ENCODE peak calls at places on chromosomes 5 and 9, in six cellular contexts. One of them, this sample, is unnamed. For H3K4me1, the result is how much of the 10 kb centered on the place peaks cover.

GRCh38 chr9:129656795-129657390 is 8.6 kb upstream of the PRRX2 start:
- DNase-seq in left ventricle myocardium inferior: no peak
- DNase-seq in heart left ventricle: no peak
- DNase-seq in PC-3: peak
- DNase-seq in CD8-positive, alpha-beta memory T cell: no peak
- DNase-seq in right cardiac atrium: no peak
- DNase-seq in this sample: no peak

GRCh38 chr5:14716755-14717752 is 52.5 kb downstream of the OTULIN start:
- DNase-seq in heart left ventricle: no peak
- DNase-seq in CD8-positive, alpha-beta memory T cell: no peak
- DNase-seq in left ventricle myocardium inferior: no peak
- DNase-seq in PC-3: no peak
- DNase-seq in right cardiac atrium: no peak
- DNase-seq in this sample: no peak

GRCh38 chr9:2336055-2336454 is 285.5 kb upstream of the VLDLR start:
- DNase-seq in PC-3: no peak
- DNase-seq in CD8-positive, alpha-beta memory T cell: no peak
- DNase-seq in right cardiac atrium: no peak
- DNase-seq in heart left ventricle: no peak
- DNase-seq in left ventricle myocardium inferior: no peak
- DNase-seq in this sample: no peak

GRCh38 chr9:110099236-110099741 is 108.7 kb downstream of the C9orf152 start:
- DNase-seq in heart left ventricle: no peak
- DNase-seq in right cardiac atrium: peak
- DNase-seq in left ventricle myocardium inferior: no peak
- DNase-seq in CD8-positive, alpha-beta memory T cell: no peak
- DNase-seq in PC-3: peak
- DNase-seq in this sample: no peak

GRCh38 chr9:20570086-20570485 is 52.2 kb downstream of the MLLT3 start:
- DNase-seq in heart left ventricle: no peak
- DNase-seq in CD8-positive, alpha-beta memory T cell: no peak
- DNase-seq in right cardiac atrium: no peak
- DNase-seq in left ventricle myocardium inferior: no peak
- DNase-seq in PC-3: peak
- DNase-seq in this sample: no peak

GRCh38 chr9:96512240-96512639 is 62.3 kb downstream of the HABP4 start:
- DNase-seq in PC-3: no peak
- DNase-seq in left ventricle myocardium inferior: no peak
- DNase-seq in right cardiac atrium: no peak
- DNase-seq in CD8-positive, alpha-beta memory T cell: no peak
- DNase-seq in heart left ventricle: no peak
- DNase-seq in this sample: no peak

GRCh38 chr5:169195601-169196000 is 105.3 kb downstream of the SLIT3 start:
- DNase-seq in left ventricle myocardium inferior: no peak
- DNase-seq in heart left ventricle: no peak
- DNase-seq in right cardiac atrium: no peak
- DNase-seq in PC-3: no peak
- DNase-seq in CD8-positive, alpha-beta memory T cell: no peak
- DNase-seq in this sample: no peak

GRCh38 chr5:175653763-175654162 is 4.1 kb upstream of the HRH2 start:
- DNase-seq in right cardiac atrium: no peak
- DNase-seq in heart left ventricle: no peak
- DNase-seq in left ventricle myocardium inferior: no peak
- DNase-seq in CD8-positive, alpha-beta memory T cell: no peak
- DNase-seq in PC-3: no peak
- DNase-seq in this sample: no peak

GRCh38 chr9:117413346-117414219 is 1.3 kb downstream of the ASTN2 start:
- DNase-seq in right cardiac atrium: peak
- DNase-seq in heart left ventricle: no peak
- DNase-seq in left ventricle myocardium inferior: no peak
- DNase-seq in CD8-positive, alpha-beta memory T cell: no peak
- DNase-seq in PC-3: no peak
- DNase-seq in this sample: no peak

GRCh38 chr5:20113031-20113685 is 125.2 kb upstream of the CDH18 start:
- DNase-seq in PC-3: no peak
- DNase-seq in left ventricle myocardium inferior: no peak
- DNase-seq in right cardiac atrium: no peak
- DNase-seq in CD8-positive, alpha-beta memory T cell: no peak
- DNase-seq in heart left ventricle: no peak
- DNase-seq in this sample: no peak

GRCh38 chr9:86730165-86730928 is 217.0 kb downstream of the GAS1 start:
- DNase-seq in right cardiac atrium: no peak
- DNase-seq in CD8-positive, alpha-beta memory T cell: no peak
- DNase-seq in PC-3: no peak
- DNase-seq in left ventricle myocardium inferior: no peak
- DNase-seq in heart left ventricle: no peak
- DNase-seq in this sample: no peak

GRCh38 chr5:103918668-103919367 is 356.2 kb upstream of the NUDT12 start:
- DNase-seq in left ventricle myocardium inferior: no peak
- DNase-seq in CD8-positive, alpha-beta memory T cell: no peak
- DNase-seq in PC-3: no peak
- DNase-seq in right cardiac atrium: no peak
- DNase-seq in heart left ventricle: no peak
- DNase-seq in this sample: no peak

GRCh38 chr9:129164246-129164930 is 13.7 kb downstream of the IER5L start:
- DNase-seq in PC-3: no peak
- DNase-seq in right cardiac atrium: peak
- DNase-seq in CD8-positive, alpha-beta memory T cell: no peak
- DNase-seq in left ventricle myocardium inferior: no peak
- DNase-seq in heart left ventricle: peak
- DNase-seq in this sample: no peak

GRCh38 chr5:111069839-111070238 is 1.7 kb upstream of the TSLP start:
- DNase-seq in left ventricle myocardium inferior: no peak
- DNase-seq in right cardiac atrium: no peak
- DNase-seq in CD8-positive, alpha-beta memory T cell: no peak
- DNase-seq in heart left ventricle: no peak
- DNase-seq in PC-3: no peak
- DNase-seq in this sample: no peak

GRCh38 chr5:1515311-1515920 is 8.3 kb downstream of the LPCAT1 start:
- DNase-seq in CD8-positive, alpha-beta memory T cell: no peak
- DNase-seq in PC-3: no peak
- DNase-seq in heart left ventricle: peak
- DNase-seq in left ventricle myocardium inferior: peak
- DNase-seq in right cardiac atrium: peak
- DNase-seq in this sample: no peak

GRCh38 chr5:35197351-35197750 is 32.9 kb downstream of the PRLR start:
- DNase-seq in left ventricle myocardium inferior: no peak
- DNase-seq in heart left ventricle: no peak
- DNase-seq in PC-3: no peak
- DNase-seq in right cardiac atrium: no peak
- DNase-seq in CD8-positive, alpha-beta memory T cell: no peak
- DNase-seq in this sample: no peak

GRCh38 chr5:151155149-151155776 is 2.3 kb downstream of the ANXA6 start:
- DNase-seq in right cardiac atrium: no peak
- DNase-seq in heart left ventricle: no peak
- DNase-seq in PC-3: no peak
- DNase-seq in left ventricle myocardium inferior: no peak
- DNase-seq in CD8-positive, alpha-beta memory T cell: peak
- DNase-seq in this sample: peak

GRCh38 chr9:111599092-111599947 is at the start of gene PTGR1:
- DNase-seq in right cardiac atrium: peak
- DNase-seq in heart left ventricle: peak
- DNase-seq in CD8-positive, alpha-beta memory T cell: peak
- DNase-seq in PC-3: peak
- DNase-seq in left ventricle myocardium inferior: peak
- DNase-seq in this sample: peak

GRCh38 chr5:154285661-154286408 is 95.3 kb downstream of the GALNT10 start:
- DNase-seq in CD8-positive, alpha-beta memory T cell: no peak
- DNase-seq in right cardiac atrium: no peak
- DNase-seq in heart left ventricle: no peak
- DNase-seq in PC-3: peak
- DNase-seq in left ventricle myocardium inferior: no peak
- DNase-seq in this sample: no peak

GRCh38 chr9:2662496-2662895 is 40.9 kb downstream of the VLDLR start:
- DNase-seq in CD8-positive, alpha-beta memory T cell: no peak
- DNase-seq in right cardiac atrium: no peak
- DNase-seq in PC-3: peak
- DNase-seq in left ventricle myocardium inferior: no peak
- DNase-seq in heart left ventricle: no peak
- DNase-seq in this sample: no peak

GRCh38 chr9:18238254-18238653 is 235.7 kb upstream of the ADAMTSL1 start:
- DNase-seq in CD8-positive, alpha-beta memory T cell: no peak
- DNase-seq in heart left ventricle: no peak
- DNase-seq in right cardiac atrium: no peak
- DNase-seq in PC-3: peak
- DNase-seq in left ventricle myocardium inferior: no peak
- DNase-seq in this sample: no peak

GRCh38 chr5:1663186-1663585 is 136.5 kb downstream of the MRPL36 start:
- DNase-seq in left ventricle myocardium inferior: peak
- DNase-seq in CD8-positive, alpha-beta memory T cell: no peak
- DNase-seq in heart left ventricle: no peak
- DNase-seq in PC-3: no peak
- DNase-seq in right cardiac atrium: no peak
- DNase-seq in this sample: no peak

GRCh38 chr5:10434392-10434791 is 7.3 kb upstream of the ROPN1L start:
- DNase-seq in PC-3: no peak
- DNase-seq in left ventricle myocardium inferior: no peak
- DNase-seq in heart left ventricle: no peak
- DNase-seq in CD8-positive, alpha-beta memory T cell: no peak
- DNase-seq in right cardiac atrium: no peak
- DNase-seq in this sample: no peak

GRCh38 chr9:135204177-135204576 is 116.7 kb downstream of the OLFM1 start:
- DNase-seq in heart left ventricle: no peak
- DNase-seq in CD8-positive, alpha-beta memory T cell: no peak
- DNase-seq in PC-3: no peak
- DNase-seq in right cardiac atrium: no peak
- DNase-seq in left ventricle myocardium inferior: no peak
- DNase-seq in this sample: no peak

GRCh38 chr5:150155258-150156032 is at the start of gene PDGFRB:
- DNase-seq in left ventricle myocardium inferior: peak
- DNase-seq in right cardiac atrium: peak
- DNase-seq in PC-3: no peak
- DNase-seq in heart left ventricle: peak
- DNase-seq in CD8-positive, alpha-beta memory T cell: peak
- DNase-seq in this sample: peak

GRCh38 chr5:92017786-92018185 is 634.7 kb upstream of the ARRDC3 start:
- DNase-seq in right cardiac atrium: no peak
- DNase-seq in left ventricle myocardium inferior: no peak
- DNase-seq in CD8-positive, alpha-beta memory T cell: no peak
- DNase-seq in PC-3: peak
- DNase-seq in heart left ventricle: no peak
- DNase-seq in this sample: no peak

GRCh38 chr5:109105631-109106267 is 304.0 kb downstream of the PJA2 start:
- DNase-seq in heart left ventricle: no peak
- DNase-seq in left ventricle myocardium inferior: no peak
- DNase-seq in CD8-positive, alpha-beta memory T cell: no peak
- DNase-seq in right cardiac atrium: no peak
- DNase-seq in PC-3: peak
- DNase-seq in this sample: no peak

GRCh38 chr9:38058452-38059232 is 10.4 kb downstream of the SHB start:
- DNase-seq in right cardiac atrium: no peak
- DNase-seq in left ventricle myocardium inferior: no peak
- DNase-seq in heart left ventricle: no peak
- DNase-seq in CD8-positive, alpha-beta memory T cell: no peak
- DNase-seq in PC-3: no peak
- DNase-seq in this sample: no peak

GRCh38 chr9:38053697-38054461 is 15.1 kb downstream of the SHB start:
- DNase-seq in CD8-positive, alpha-beta memory T cell: no peak
- DNase-seq in left ventricle myocardium inferior: no peak
- DNase-seq in heart left ventricle: no peak
- DNase-seq in PC-3: no peak
- DNase-seq in right cardiac atrium: no peak
- DNase-seq in this sample: no peak

GRCh38 chr9:38057416-38058195 is 11.4 kb downstream of the SHB start:
- DNase-seq in CD8-positive, alpha-beta memory T cell: no peak
- DNase-seq in right cardiac atrium: no peak
- DNase-seq in heart left ventricle: no peak
- DNase-seq in left ventricle myocardium inferior: peak
- DNase-seq in PC-3: no peak
- DNase-seq in this sample: no peak

GRCh38 chr9:38052147-38052546 is 16.9 kb downstream of the SHB start:
- DNase-seq in right cardiac atrium: no peak
- DNase-seq in left ventricle myocardium inferior: no peak
- DNase-seq in heart left ventricle: no peak
- DNase-seq in CD8-positive, alpha-beta memory T cell: no peak
- DNase-seq in PC-3: no peak
- DNase-seq in this sample: no peak

DNA sequence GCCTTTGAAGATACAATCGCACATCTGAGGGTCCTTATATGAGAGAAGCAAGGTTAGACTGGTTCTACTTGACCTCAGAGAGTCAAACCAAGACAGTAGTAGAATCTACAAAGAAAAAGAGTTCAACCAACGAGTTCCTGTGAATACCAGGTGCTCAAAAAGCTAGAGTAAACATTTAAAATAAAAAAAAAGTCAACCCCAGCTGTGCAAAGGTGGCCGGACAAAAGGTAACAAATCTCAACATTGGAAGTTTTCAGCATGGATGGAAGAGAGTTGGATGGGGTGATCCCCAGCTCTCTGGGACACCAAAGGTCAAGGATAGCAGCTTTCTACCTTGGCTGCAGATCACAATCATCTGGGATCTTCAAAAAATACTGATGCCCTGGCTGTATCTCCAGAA is 14.4 kb downstream of the SHB start:
- DNase-seq in left ventricle myocardium inferior: no peak
- DNase-seq in PC-3: no peak
- DNase-seq in right cardiac atrium: no peak
- DNase-seq in CD8-positive, alpha-beta memory T cell: no peak
- DNase-seq in heart left ventricle: no peak
- DNase-seq in this sample: no peak
- H3K4me1 ChIP-seq in left ventricle myocardium inferior: half or more
- H3K4me1 ChIP-seq in PC-3: under half
- H3K4me1 ChIP-seq in right cardiac atrium: under half
- H3K4me1 ChIP-seq in CD8-positive, alpha-beta memory T cell: under half
- H3K4me1 ChIP-seq in heart left ventricle: under half
- H3K4me1 ChIP-seq in this sample: under half

GRCh38 chr9:1100192-1100591 is 50.0 kb downstream of the DMRT2 start:
- DNase-seq in CD8-positive, alpha-beta memory T cell: no peak
- DNase-seq in left ventricle myocardium inferior: no peak
- DNase-seq in right cardiac atrium: no peak
- DNase-seq in PC-3: peak
- DNase-seq in heart left ventricle: no peak
- DNase-seq in this sample: no peak
- H3K27ac ChIP-seq in CD8-positive, alpha-beta memory T cell: no peak
- H3K27ac ChIP-seq in left ventricle myocardium inferior: no peak
- H3K27ac ChIP-seq in right cardiac atrium: no peak
- H3K27ac ChIP-seq in PC-3: peak
- H3K27ac ChIP-seq in heart left ventricle: no peak
- H3K27ac ChIP-seq in this sample: no peak

DNA sequence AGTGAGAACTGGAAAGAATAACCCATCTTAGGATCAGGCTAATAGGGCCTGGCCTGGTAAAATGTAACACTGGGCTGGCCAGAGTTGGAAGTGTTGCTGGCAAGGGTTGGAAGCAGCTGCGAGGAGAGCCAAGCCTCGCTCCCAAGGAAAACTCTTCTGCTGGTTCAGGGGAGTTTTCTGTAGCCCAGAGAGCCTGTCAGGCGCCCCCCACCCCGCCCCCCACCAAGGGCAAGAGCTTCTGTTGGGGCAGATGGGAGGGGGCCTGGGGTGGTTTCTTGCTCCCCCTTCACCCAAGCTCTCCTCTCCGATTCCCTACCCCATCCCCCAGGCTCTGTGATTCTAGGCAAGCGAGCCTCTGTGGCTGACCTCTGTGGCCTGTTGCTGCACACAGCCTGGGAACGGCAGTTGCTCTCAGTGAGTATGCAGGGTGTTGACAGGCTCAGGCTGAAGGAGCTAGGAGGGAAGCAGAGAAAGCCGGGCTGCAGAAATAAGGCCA is 547.8 kb downstream of the CCDC171 start:
- DNase-seq in right cardiac atrium: peak
- DNase-seq in left ventricle myocardium inferior: peak
- DNase-seq in CD8-positive, alpha-beta memory T cell: no peak
- DNase-seq in heart left ventricle: peak
- DNase-seq in PC-3: no peak
- DNase-seq in this sample: no peak
- H3K4me3 ChIP-seq in right cardiac atrium: no peak
- H3K4me3 ChIP-seq in left ventricle myocardium inferior: no peak
- H3K4me3 ChIP-seq in CD8-positive, alpha-beta memory T cell: no peak
- H3K4me3 ChIP-seq in heart left ventricle: no peak
- H3K4me3 ChIP-seq in PC-3: no peak
- H3K4me3 ChIP-seq in this sample: no peak

GRCh38 chr5:141517321-141517720 is 28.4 kb downstream of the PCDHGC5 start:
- DNase-seq in right cardiac atrium: no peak
- DNase-seq in heart left ventricle: no peak
- DNase-seq in PC-3: no peak
- DNase-seq in CD8-positive, alpha-beta memory T cell: no peak
- DNase-seq in left ventricle myocardium inferior: no peak
- DNase-seq in this sample: no peak
- H3K4me1 ChIP-seq in right cardiac atrium: under half
- H3K4me1 ChIP-seq in heart left ventricle: half or more
- H3K4me1 ChIP-seq in PC-3: under half
- H3K4me1 ChIP-seq in CD8-positive, alpha-beta memory T cell: under half
- H3K4me1 ChIP-seq in left ventricle myocardium inferior: half or more
- H3K4me1 ChIP-seq in this sample: under half